ENCODE peak calls at places on chromosomes 16 and 17, in six cellular contexts. Z is WTC11, M is HepG2, J is endothelial cell of umbilical vein, U is H1, T is K562. O is an unnamed sample.

GRCh38 chr17:83203073-83203471 is 123.7 kb downstream of the METRNL start:
- DNase-seq in J (peak; percentile 19), T (no peak), M (peak; percentile 72), U (no peak), Z (peak; percentile 3), O (no peak)

GRCh38 chr17:19237389-19238166 is 412 bp downstream of the EPN2 start:
- DNase-seq in J (peak; percentile 51), U (no peak), M (no peak), T (peak; percentile 64), Z (peak; percentile 62), O (peak; percentile 51)

GRCh38 chr17:13410214-13410613 is 191.5 kb downstream of the HS3ST3A1 start:
- DNase-seq in M (no peak), Z (no peak), U (no peak), T (no peak), J (no peak), O (no peak)

GRCh38 chr17:61755668-61756067 is 107.7 kb downstream of the BRIP1 start:
- DNase-seq in U (no peak), Z (no peak), M (no peak), T (no peak), J (no peak), O (no peak)

GRCh38 chr17:58870747-58871146 is 115.1 kb downstream of the PPM1E start:
- DNase-seq in J (no peak), Z (no peak), U (no peak), M (no peak), T (no peak), O (peak; percentile 13)

GRCh38 chr17:32899240-32900013 is 22.5 kb upstream of the MYO1D start:
- DNase-seq in U (no peak), Z (no peak), M (no peak), J (no peak), T (no peak), O (no peak)

GRCh38 chr17:15278381-15278780 is 13.3 kb upstream of the PMP22 start:
- DNase-seq in M (no peak), T (no peak), U (no peak), Z (no peak), J (no peak), O (peak; percentile 41)

GRCh38 chr17:41638194-41638593 is 13.8 kb upstream of the KRT17 start:
- DNase-seq in M (no peak), T (no peak), U (no peak), J (no peak), Z (no peak), O (no peak)

GRCh38 chr16:82824408-82824807 is 197.6 kb downstream of the CDH13 start:
- DNase-seq in T (no peak), Z (no peak), U (no peak), M (no peak), J (no peak), O (no peak)

GRCh38 chr17:59899099-59899498 is 6.2 kb downstream of the RPS6KB1 start:
- DNase-seq in M (no peak), T (no peak), U (no peak), J (no peak), Z (no peak), O (no peak)
- TF ChIP-seq JUN in M (no peak), T (no peak), U (no peak), J (no peak), Z (no peak), O (no peak)

DNA sequence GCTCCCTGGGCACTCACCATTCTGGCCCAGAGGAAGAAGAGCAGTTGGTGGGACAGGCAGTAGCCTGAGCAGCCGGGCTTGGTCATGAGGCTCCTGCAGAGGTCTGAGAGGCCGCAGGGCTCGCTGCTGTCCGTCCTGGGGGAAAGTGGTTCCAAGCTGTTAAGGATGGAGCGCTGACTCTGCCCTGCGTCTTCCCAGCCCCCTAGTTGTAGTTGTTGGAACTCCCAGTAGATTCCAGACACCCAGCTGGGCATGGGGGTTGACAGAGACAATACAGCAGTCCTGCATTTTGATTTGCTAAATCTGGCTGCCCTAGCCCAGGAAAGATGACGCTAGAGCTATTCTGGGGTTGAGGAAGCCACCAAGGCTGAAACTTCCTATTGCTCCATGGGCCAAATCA is 7.3 kb downstream of the C16orf89 start:
- DNase-seq in T (no peak), J (peak; percentile 20), U (no peak), Z (peak; percentile 86), M (peak; percentile 47), O (peak; percentile 49)
- TF ChIP-seq CTCF in T (peak; percentile 26), J (peak; percentile 31), U (peak; percentile 88), Z (peak; percentile 56), M (peak; percentile 52), O (no peak)

DNA sequence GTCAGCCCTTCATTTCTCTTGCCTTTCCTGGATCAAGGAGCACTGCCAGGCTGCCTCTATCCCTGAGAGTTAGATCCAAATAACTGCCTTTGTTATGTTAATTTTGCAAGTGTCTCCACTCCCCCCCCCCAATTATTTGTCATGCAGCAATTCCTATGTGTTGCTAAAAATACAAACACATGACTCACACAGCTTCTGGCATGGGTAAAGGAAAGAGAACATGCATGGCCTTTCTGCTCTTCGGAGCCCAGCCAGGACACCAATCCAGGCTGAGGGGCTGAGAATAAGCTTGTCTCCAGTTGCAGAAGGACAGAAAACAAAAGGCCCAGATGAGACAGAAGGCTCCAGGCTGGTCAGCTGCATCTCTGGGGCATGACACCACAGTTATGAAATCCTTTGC is 148.0 kb upstream of the TNRC6C start:
- DNase-seq in Z (no peak), M (no peak), J (peak; percentile 52), T (no peak), U (no peak), O (no peak)
- TF ChIP-seq JUN in Z (no peak), M (no peak), J (peak; percentile 24), T (no peak), U (no peak), O (no peak)

GRCh38 chr16:65212791-65213190 is 90.9 kb upstream of the CDH11 start:
- DNase-seq in U (no peak), T (no peak), Z (no peak), J (no peak), M (no peak), O (no peak)
- TF ChIP-seq CTCF in U (no peak), T (no peak), Z (no peak), J (no peak), M (no peak), O (no peak)

GRCh38 chr16:48000622-48001021 is 155.2 kb downstream of the ABCC12 start:
- DNase-seq in T (peak; percentile 30), J (no peak), Z (no peak), U (no peak), M (no peak), O (no peak)

GRCh38 chr16:47990676-47991075 is 165.1 kb downstream of the ABCC12 start:
- DNase-seq in U (no peak), T (no peak), Z (no peak), M (no peak), J (no peak), O (no peak)

DNA sequence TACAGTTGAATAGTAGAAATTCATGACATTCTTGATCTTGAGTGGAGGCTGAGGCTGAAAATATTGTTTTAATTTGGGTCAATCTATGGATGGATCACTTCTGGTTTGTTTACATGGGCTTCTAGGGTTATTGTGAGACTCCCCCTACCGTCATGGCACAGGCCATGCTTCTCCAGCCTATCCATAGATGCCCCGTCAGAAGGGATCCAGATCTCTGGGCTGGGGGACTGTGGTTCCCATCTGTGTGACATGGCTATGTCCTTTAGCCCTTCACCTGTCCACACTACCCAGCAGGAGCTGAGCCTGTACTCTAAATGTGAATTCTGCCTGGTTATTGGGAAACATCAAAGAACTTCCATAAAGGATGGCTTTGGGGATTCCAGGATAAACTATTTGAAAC is 160.4 kb downstream of the ABCC12 start:
- DNase-seq in U (no peak), T (no peak), M (no peak), J (no peak), Z (peak; percentile 17), O (no peak)
- TF ChIP-seq JUN in U (no peak), T (no peak), M (no peak), J (no peak), Z (no peak), O (no peak)

GRCh38 chr16:11985250-11985649 is 8.7 kb downstream of the SNX29 start:
- DNase-seq in Z (no peak), T (no peak), M (no peak), J (no peak), U (no peak), O (no peak)
- TF ChIP-seq CTCF in Z (no peak), T (no peak), M (no peak), J (no peak), U (no peak), O (no peak)

GRCh38 chr16:10896723-10897122 is 19.7 kb downstream of the CIITA start:
- DNase-seq in Z (no peak), U (no peak), M (no peak), J (no peak), T (no peak), O (no peak)

GRCh38 chr16:10896165-10896564 is 19.2 kb downstream of the CIITA start:
- DNase-seq in T (no peak), M (no peak), J (no peak), U (no peak), Z (no peak), O (no peak)

GRCh38 chr16:10897134-10897533 is 20.1 kb downstream of the CIITA start:
- DNase-seq in T (no peak), M (no peak), J (no peak), U (no peak), Z (no peak), O (no peak)

GRCh38 chr16:10892782-10893181 is 15.8 kb downstream of the CIITA start:
- DNase-seq in J (no peak), Z (no peak), M (no peak), U (no peak), T (no peak), O (no peak)

GRCh38 chr16:10895053-10895946 is 18.3 kb downstream of the CIITA start:
- DNase-seq in M (peak; percentile 48), Z (peak; percentile 85), U (peak; percentile 38), T (peak; percentile 75), J (peak; percentile 22), O (peak; percentile 29)
- TF ChIP-seq JUN in M (no peak), Z (peak; percentile 62), U (no peak), T (no peak), J (no peak), O (no peak)

GRCh38 chr17:65415991-65416390 is 145.5 kb downstream of the AXIN2 start:
- DNase-seq in J (no peak), Z (no peak), M (no peak), T (no peak), U (no peak), O (no peak)

GRCh38 chr17:65423346-65424140 is 137.9 kb downstream of the AXIN2 start:
- DNase-seq in Z (no peak), T (no peak), U (no peak), J (no peak), M (no peak), O (no peak)

GRCh38 chr17:65413390-65413789 is 148.1 kb downstream of the AXIN2 start:
- DNase-seq in T (no peak), Z (no peak), J (no peak), M (no peak), U (no peak), O (no peak)

GRCh38 chr17:65417406-65418221 is 143.8 kb downstream of the AXIN2 start:
- DNase-seq in Z (no peak), M (no peak), J (no peak), U (no peak), T (no peak), O (no peak)

DNA sequence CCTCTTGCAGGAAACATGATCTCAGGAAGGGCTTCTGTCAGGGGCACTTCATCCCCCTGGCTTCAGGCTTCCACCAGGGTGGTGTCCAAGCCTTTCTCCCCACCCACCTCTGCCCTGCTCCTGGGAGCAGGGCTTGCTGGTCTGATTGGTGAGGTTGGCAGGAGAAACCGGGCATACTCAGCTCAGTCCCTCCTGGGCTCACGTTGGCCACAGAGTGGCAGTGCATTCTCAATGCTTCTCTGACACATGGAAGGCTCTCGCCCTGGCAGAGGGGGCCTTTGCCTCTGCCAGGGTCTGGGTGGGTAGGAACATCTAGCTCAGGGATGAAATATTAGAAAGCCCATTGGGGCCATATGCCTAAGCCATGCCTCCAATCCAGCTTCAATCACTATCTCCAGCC is 142.8 kb downstream of the AXIN2 start:
- DNase-seq in J (no peak), Z (no peak), M (no peak), T (no peak), U (no peak), O (no peak)
- TF ChIP-seq CTCF in J (no peak), Z (no peak), M (peak; percentile 60), T (no peak), U (no peak), O (peak; percentile 28)

O was measured in A549.